ENCODE peak calls at places on chromosomes 5 and 9, in five cellular contexts. One of them, this sample, is unnamed.

GRCh38 chr5:111364992-111365391 is 140.8 kb downstream of the CAMK4 start:
- DNase-seq in substantia nigra: no peak
- DNase-seq in HepG2: no peak
- DNase-seq in pancreas: no peak
- DNase-seq in adrenal gland: no peak
- DNase-seq in this sample: no peak

GRCh38 chr5:40841068-40841805 is at the start of gene CARD6:
- DNase-seq in HepG2: no peak
- DNase-seq in substantia nigra: no peak
- DNase-seq in pancreas: no peak
- DNase-seq in adrenal gland: no peak
- DNase-seq in this sample: peak; percentile 48

GRCh38 chr5:98096155-98096554 is 677.3 kb upstream of the RGMB start:
- DNase-seq in HepG2: no peak
- DNase-seq in adrenal gland: no peak
- DNase-seq in pancreas: no peak
- DNase-seq in substantia nigra: no peak
- DNase-seq in this sample: peak; percentile 42

GRCh38 chr9:128245293-128246151 is 30.3 kb downstream of the GOLGA2 start:
- DNase-seq in adrenal gland: no peak
- DNase-seq in pancreas: no peak
- DNase-seq in substantia nigra: no peak
- DNase-seq in HepG2: peak; percentile 72
- DNase-seq in this sample: no peak

GRCh38 chr5:56481147-56481997 is 248.2 kb upstream of the ANKRD55 start:
- DNase-seq in substantia nigra: no peak
- DNase-seq in pancreas: peak; percentile 37
- DNase-seq in adrenal gland: peak; percentile 45
- DNase-seq in HepG2: peak; percentile 35
- DNase-seq in this sample: peak; percentile 23

GRCh38 chr9:114017741-114018715 is 60.1 kb downstream of the AMBP start:
- DNase-seq in substantia nigra: no peak
- DNase-seq in pancreas: no peak
- DNase-seq in HepG2: no peak
- DNase-seq in adrenal gland: no peak
- DNase-seq in this sample: no peak

GRCh38 chr5:40258205-40258604 is 421.5 kb upstream of the PTGER4 start:
- DNase-seq in substantia nigra: no peak
- DNase-seq in pancreas: no peak
- DNase-seq in adrenal gland: no peak
- DNase-seq in HepG2: no peak
- DNase-seq in this sample: no peak

GRCh38 chr5:15790446-15791005 is 290.5 kb downstream of the FBXL7 start:
- DNase-seq in pancreas: no peak
- DNase-seq in adrenal gland: no peak
- DNase-seq in substantia nigra: no peak
- DNase-seq in HepG2: no peak
- DNase-seq in this sample: no peak

GRCh38 chr5:177468329-177469058 is 4.9 kb downstream of the DBN1 start:
- DNase-seq in pancreas: no peak
- DNase-seq in substantia nigra: no peak
- DNase-seq in adrenal gland: no peak
- DNase-seq in HepG2: peak; percentile 50
- DNase-seq in this sample: peak; percentile 55

GRCh38 chr9:101449071-101449721 is 13.6 kb upstream of the ALDOB start:
- DNase-seq in HepG2: no peak
- DNase-seq in substantia nigra: no peak
- DNase-seq in pancreas: peak; percentile 91
- DNase-seq in adrenal gland: peak; percentile 90
- DNase-seq in this sample: peak; percentile 21

GRCh38 chr5:72436796-72437471 is 70.3 kb downstream of the ZNF366 start:
- DNase-seq in substantia nigra: no peak
- DNase-seq in pancreas: no peak
- DNase-seq in HepG2: no peak
- DNase-seq in adrenal gland: no peak
- DNase-seq in this sample: peak; percentile 12

DNA sequence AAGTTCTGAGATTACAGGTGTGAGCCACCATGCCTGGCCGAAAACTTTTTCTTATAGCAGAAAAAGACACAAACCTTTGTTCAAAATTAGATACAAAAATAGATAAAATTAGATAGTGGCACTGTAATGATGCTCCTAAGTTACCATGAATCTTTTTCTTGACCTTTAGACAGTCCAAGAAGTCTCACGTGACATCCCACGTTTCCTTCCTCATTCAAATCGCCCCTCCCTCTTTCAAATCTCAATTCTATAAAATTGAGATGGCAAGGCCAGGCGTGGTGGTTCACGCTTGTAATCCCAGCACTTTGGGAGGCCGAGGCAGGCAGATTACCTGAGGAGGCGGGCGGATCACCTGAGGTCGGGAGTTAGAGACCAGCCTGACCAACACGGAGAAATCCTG is 7.7 kb upstream of the ZCCHC10 start:
- DNase-seq in adrenal gland: no peak
- DNase-seq in substantia nigra: no peak
- DNase-seq in pancreas: no peak
- DNase-seq in HepG2: no peak
- DNase-seq in this sample: no peak
- H3K27ac ChIP-seq in adrenal gland: no peak overlapping the region
- H3K27ac ChIP-seq in substantia nigra: no peak overlapping the region
- H3K27ac ChIP-seq in pancreas: no peak overlapping the region
- H3K27ac ChIP-seq in HepG2: no peak overlapping the region
- H3K27ac ChIP-seq in this sample: no peak overlapping the region

GRCh38 chr9:126618590-126619335 is 5.0 kb downstream of the LMX1B start:
- DNase-seq in substantia nigra: no peak
- DNase-seq in pancreas: no peak
- DNase-seq in adrenal gland: no peak
- DNase-seq in HepG2: no peak
- DNase-seq in this sample: no peak

GRCh38 chr9:126616521-126616976 is 2.8 kb downstream of the LMX1B start:
- DNase-seq in substantia nigra: no peak
- DNase-seq in HepG2: no peak
- DNase-seq in adrenal gland: no peak
- DNase-seq in pancreas: no peak
- DNase-seq in this sample: no peak

GRCh38 chr9:126618200-126618589 is 4.5 kb downstream of the LMX1B start:
- DNase-seq in HepG2: no peak
- DNase-seq in adrenal gland: no peak
- DNase-seq in pancreas: no peak
- DNase-seq in substantia nigra: no peak
- DNase-seq in this sample: no peak

GRCh38 chr9:126617003-126617739 is 3.4 kb downstream of the LMX1B start:
- DNase-seq in substantia nigra: no peak
- DNase-seq in adrenal gland: no peak
- DNase-seq in HepG2: no peak
- DNase-seq in pancreas: no peak
- DNase-seq in this sample: no peak

GRCh38 chr9:126617740-126618133 is 4.0 kb downstream of the LMX1B start:
- DNase-seq in adrenal gland: no peak
- DNase-seq in substantia nigra: no peak
- DNase-seq in pancreas: no peak
- DNase-seq in HepG2: no peak
- DNase-seq in this sample: no peak
- H3K27ac ChIP-seq in adrenal gland: no peak overlapping the region
- H3K27ac ChIP-seq in substantia nigra: no peak overlapping the region
- H3K27ac ChIP-seq in pancreas: no peak overlapping the region
- H3K27ac ChIP-seq in HepG2: no peak overlapping the region
- H3K27ac ChIP-seq in this sample: no peak overlapping the region

GRCh38 chr9:97628668-97629067 is 4.5 kb downstream of the TSTD2 start:
- DNase-seq in adrenal gland: no peak
- DNase-seq in substantia nigra: no peak
- DNase-seq in pancreas: no peak
- DNase-seq in HepG2: no peak
- DNase-seq in this sample: no peak
- H3K27ac ChIP-seq in adrenal gland: no peak overlapping the region
- H3K27ac ChIP-seq in substantia nigra: no peak overlapping the region
- H3K27ac ChIP-seq in pancreas: no peak overlapping the region
- H3K27ac ChIP-seq in HepG2: no peak overlapping the region
- H3K27ac ChIP-seq in this sample: no peak overlapping the region

DNA sequence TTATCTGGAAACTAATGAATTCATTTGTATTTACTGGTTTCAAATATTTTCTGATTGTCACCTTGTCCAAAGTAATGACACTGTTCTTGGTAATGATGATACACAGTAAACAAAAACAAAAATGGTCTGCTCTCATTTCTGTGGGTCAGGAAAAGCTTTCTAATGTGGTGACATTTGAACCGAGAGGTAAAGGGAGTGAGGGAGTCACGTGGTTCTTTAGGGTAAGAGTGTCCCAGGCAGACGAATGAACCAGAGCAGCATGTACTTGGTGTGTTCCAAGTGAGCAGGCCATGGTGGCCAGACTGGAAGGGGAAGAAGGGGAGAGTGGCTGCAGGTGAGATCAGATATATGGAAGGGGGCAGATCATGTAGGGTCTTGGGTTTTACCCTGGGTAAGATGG is 247.0 kb upstream of the SLC30A5 start:
- DNase-seq in adrenal gland: no peak
- DNase-seq in pancreas: no peak
- DNase-seq in substantia nigra: no peak
- DNase-seq in HepG2: no peak
- DNase-seq in this sample: no peak
- H3K27ac ChIP-seq in adrenal gland: no peak overlapping the region
- H3K27ac ChIP-seq in pancreas: no peak overlapping the region
- H3K27ac ChIP-seq in substantia nigra: no peak overlapping the region
- H3K27ac ChIP-seq in HepG2: no peak overlapping the region
- H3K27ac ChIP-seq in this sample: no peak overlapping the region

GRCh38 chr9:3733039-3733408 is 207.2 kb upstream of the RFX3 start:
- DNase-seq in substantia nigra: no peak
- DNase-seq in adrenal gland: no peak
- DNase-seq in pancreas: no peak
- DNase-seq in HepG2: no peak
- DNase-seq in this sample: no peak
- H3K27ac ChIP-seq in substantia nigra: no peak overlapping the region
- H3K27ac ChIP-seq in adrenal gland: no peak overlapping the region
- H3K27ac ChIP-seq in pancreas: no peak overlapping the region
- H3K27ac ChIP-seq in HepG2: no peak overlapping the region
- H3K27ac ChIP-seq in this sample: no peak overlapping the region

GRCh38 chr5:174354571-174354970 is 309.1 kb downstream of the NSG2 start:
- DNase-seq in adrenal gland: no peak
- DNase-seq in substantia nigra: no peak
- DNase-seq in pancreas: no peak
- DNase-seq in HepG2: no peak
- DNase-seq in this sample: no peak
- H3K27ac ChIP-seq in adrenal gland: no peak overlapping the region
- H3K27ac ChIP-seq in substantia nigra: no peak overlapping the region
- H3K27ac ChIP-seq in pancreas: no peak overlapping the region
- H3K27ac ChIP-seq in HepG2: no peak overlapping the region
- H3K27ac ChIP-seq in this sample: no peak overlapping the region